ENCODE peak calls at places on chromosomes 16 and 17, in eight cellular contexts. One of them, this sample, is unnamed.

GRCh38 chr16:77553130-77553529 is 118.3 kb upstream of the ADAMTS18 start:
- DNase-seq in aorta: no peak
- DNase-seq in non-pigmented ciliary epithelial cell: no peak
- DNase-seq in thoracic aorta: no peak
- DNase-seq in HEK293T: no peak
- DNase-seq in T-helper 1 cell: no peak
- DNase-seq in NCI-H1105: no peak
- DNase-seq in effector memory CD8-positive, alpha-beta T cell: no peak
- DNase-seq in this sample: no peak

GRCh38 chr16:48405153-48405552 is 19.9 kb upstream of the SIAH1 start:
- DNase-seq in HEK293T: no peak
- DNase-seq in thoracic aorta: no peak
- DNase-seq in T-helper 1 cell: no peak
- DNase-seq in aorta: no peak
- DNase-seq in effector memory CD8-positive, alpha-beta T cell: no peak
- DNase-seq in NCI-H1105: no peak
- DNase-seq in non-pigmented ciliary epithelial cell: no peak
- DNase-seq in this sample: no peak

GRCh38 chr17:41521574-41522261 is 3.0 kb upstream of the KRT15 start:
- DNase-seq in aorta: no peak
- DNase-seq in thoracic aorta: no peak
- DNase-seq in HEK293T: no peak
- DNase-seq in NCI-H1105: no peak
- DNase-seq in non-pigmented ciliary epithelial cell: peak
- DNase-seq in effector memory CD8-positive, alpha-beta T cell: no peak
- DNase-seq in T-helper 1 cell: no peak
- DNase-seq in this sample: peak

GRCh38 chr17:72922223-72922622 is 170.3 kb downstream of the SLC39A11 start:
- DNase-seq in non-pigmented ciliary epithelial cell: no peak
- DNase-seq in NCI-H1105: no peak
- DNase-seq in HEK293T: no peak
- DNase-seq in effector memory CD8-positive, alpha-beta T cell: no peak
- DNase-seq in T-helper 1 cell: no peak
- DNase-seq in aorta: no peak
- DNase-seq in thoracic aorta: no peak
- DNase-seq in this sample: no peak

GRCh38 chr17:46822388-46822921 is 4.0 kb upstream of the WNT3 start:
- DNase-seq in non-pigmented ciliary epithelial cell: no peak
- DNase-seq in HEK293T: no peak
- DNase-seq in T-helper 1 cell: no peak
- DNase-seq in thoracic aorta: no peak
- DNase-seq in aorta: no peak
- DNase-seq in effector memory CD8-positive, alpha-beta T cell: no peak
- DNase-seq in NCI-H1105: no peak
- DNase-seq in this sample: no peak

GRCh38 chr16:85591381-85591780 is 21.7 kb upstream of the GSE1 start:
- DNase-seq in NCI-H1105: no peak
- DNase-seq in HEK293T: no peak
- DNase-seq in effector memory CD8-positive, alpha-beta T cell: no peak
- DNase-seq in aorta: no peak
- DNase-seq in T-helper 1 cell: no peak
- DNase-seq in thoracic aorta: no peak
- DNase-seq in non-pigmented ciliary epithelial cell: no peak
- DNase-seq in this sample: no peak

GRCh38 chr17:1577186-1577585 is 14.6 kb upstream of the PITPNA start:
- DNase-seq in effector memory CD8-positive, alpha-beta T cell: no peak
- DNase-seq in non-pigmented ciliary epithelial cell: no peak
- DNase-seq in HEK293T: no peak
- DNase-seq in NCI-H1105: no peak
- DNase-seq in aorta: peak
- DNase-seq in T-helper 1 cell: no peak
- DNase-seq in thoracic aorta: peak
- DNase-seq in this sample: peak

GRCh38 chr17:77690271-77691161 is 268.0 kb upstream of the TNRC6C start:
- DNase-seq in effector memory CD8-positive, alpha-beta T cell: no peak
- DNase-seq in non-pigmented ciliary epithelial cell: no peak
- DNase-seq in NCI-H1105: no peak
- DNase-seq in aorta: peak
- DNase-seq in T-helper 1 cell: no peak
- DNase-seq in HEK293T: no peak
- DNase-seq in thoracic aorta: no peak
- DNase-seq in this sample: no peak

GRCh38 chr16:46911038-46911437 is 26.9 kb downstream of the GPT2 start:
- DNase-seq in aorta: no peak
- DNase-seq in T-helper 1 cell: no peak
- DNase-seq in thoracic aorta: no peak
- DNase-seq in HEK293T: no peak
- DNase-seq in non-pigmented ciliary epithelial cell: no peak
- DNase-seq in effector memory CD8-positive, alpha-beta T cell: no peak
- DNase-seq in NCI-H1105: no peak
- DNase-seq in this sample: no peak